ENCODE peak calls at places on chromosomes 16 and 17, in five cellular contexts. Y is heart right ventricle; M is stimulated activated CD8-positive, alpha-beta memory T cell treated with anti-CD3 and anti-CD28 coated beads, Interleukin-15, amount 100 ng/mL, for 24 hours; C is SJCRH30; B is left colon. V is an unnamed sample.

GRCh38 chr17:50203589-50204345 is 2.3 kb upstream of the COL1A1 start:
- DNase-seq in Y (no peak), M (no peak), C (no peak), B (no peak), V (no peak)

GRCh38 chr16:13453325-13453724 is 466.6 kb upstream of the ERCC4 start:
- DNase-seq in Y (no peak), M (no peak), C (peak), B (no peak), V (no peak)

GRCh38 chr17:36941265-36942021 is 4.2 kb downstream of the LHX1 start:
- DNase-seq in Y (no peak), M (no peak), C (no peak), B (no peak), V (no peak)

GRCh38 chr17:68763551-68763950 is 162.4 kb upstream of the FAM20A start:
- DNase-seq in Y (no peak), M (no peak), C (no peak), B (no peak), V (no peak)

GRCh38 chr16:2821483-2822157 is 4.6 kb downstream of the PRSS21 start:
- DNase-seq in Y (no peak), M (no peak), C (no peak), B (no peak), V (no peak)

GRCh38 chr17:21239680-21240374 is 13.4 kb downstream of the NATD1 start:
- DNase-seq in Y (no peak), M (no peak), C (peak), B (no peak), V (no peak)

GRCh38 chr17:76019830-76020467 is 7.2 kb downstream of the EVPL start:
- DNase-seq in Y (no peak), M (no peak), C (no peak), B (no peak), V (no peak)

GRCh38 chr16:35134471-35134870 is 1675.1 kb downstream of the TP53TG3F start:
- DNase-seq in Y (no peak), M (no peak), C (no peak), B (no peak), V (peak)

GRCh38 chr16:76800196-76800595 is 390.8 kb upstream of the MON1B start:
- DNase-seq in Y (no peak), M (no peak), C (no peak), B (no peak), V (no peak)

GRCh38 chr17:4565209-4566141 is 5.1 kb upstream of the GGT6 start:
- DNase-seq in Y (peak), M (no peak), C (peak), B (peak), V (peak)

GRCh38 chr16:19696961-19697360 is 21.1 kb downstream of the KNOP1 start:
- DNase-seq in Y (no peak), M (no peak), C (no peak), B (no peak), V (no peak)

GRCh38 chr16:27369806-27370205 is 32.2 kb upstream of the IL21R start:
- DNase-seq in Y (no peak), M (no peak), C (no peak), B (no peak), V (no peak)

GRCh38 chr17:42850964-42851363 is at the start of gene AOC3:
- DNase-seq in Y (peak), M (no peak), C (peak), B (peak), V (no peak)

GRCh38 chr17:39547713-39548478 is 59.8 kb downstream of the NEUROD2 start:
- DNase-seq in Y (peak), M (peak), C (peak), B (peak), V (no peak)

GRCh38 chr16:9775994-9776393 is 406.2 kb downstream of the GRIN2A start:
- DNase-seq in Y (no peak), M (no peak), C (no peak), B (no peak), V (no peak)

GRCh38 chr16:12262454-12263180 is 286.1 kb downstream of the SNX29 start:
- DNase-seq in Y (no peak), M (no peak), C (no peak), B (peak), V (no peak)

GRCh38 chr17:82212331-82213250 is at the start of gene CCDC57:
- DNase-seq in Y (peak), M (peak), C (peak), B (peak), V (peak)

GRCh38 chr17:59668816-59669215 is 38.4 kb downstream of the PTRH2 start:
- DNase-seq in Y (no peak), M (no peak), C (no peak), B (no peak), V (no peak)

GRCh38 chr17:9443811-9444210 is 131.8 kb downstream of the STX8 start:
- DNase-seq in Y (no peak), M (no peak), C (no peak), B (no peak), V (no peak)

GRCh38 chr17:55261311-55261710 is 3.4 kb upstream of the HLF start:
- DNase-seq in Y (no peak), M (no peak), C (no peak), B (no peak), V (no peak)

GRCh38 chr16:2090481-2090797 is 42.7 kb downstream of the TSC2 start:
- DNase-seq in Y (no peak), M (no peak), C (no peak), B (no peak), V (no peak)

GRCh38 chr16:12347365-12347764 is 370.8 kb downstream of the SNX29 start:
- DNase-seq in Y (no peak), M (no peak), C (no peak), B (no peak), V (no peak)

GRCh38 chr17:2551928-2552327 is 40.2 kb upstream of the METTL16 start:
- DNase-seq in Y (no peak), M (no peak), C (no peak), B (no peak), V (no peak)

GRCh38 chr17:56972111-56972730 is 5.7 kb upstream of the SCPEP1 start:
- DNase-seq in Y (no peak), M (no peak), C (no peak), B (no peak), V (no peak)

GRCh38 chr16:81366316-81366932 is 51.7 kb downstream of the GAN start:
- DNase-seq in Y (no peak), M (no peak), C (peak), B (no peak), V (no peak)

GRCh38 chr17:78383725-78384471 is 5.4 kb downstream of the PGS1 start:
- DNase-seq in Y (peak), M (no peak), C (peak), B (peak), V (no peak)

GRCh38 chr17:55620023-55620422 is 102.6 kb downstream of the TMEM100 start:
- DNase-seq in Y (no peak), M (no peak), C (no peak), B (no peak), V (no peak)

GRCh38 chr16:18800674-18801196 is 614 bp downstream of the ARL6IP1 start:
- DNase-seq in Y (no peak), M (no peak), C (peak), B (no peak), V (no peak)

GRCh38 chr17:75605790-75606189 is 18.2 kb downstream of the MYO15B start:
- DNase-seq in Y (no peak), M (no peak), C (no peak), B (no peak), V (no peak)

GRCh38 chr17:49515196-49515770 is 20.2 kb downstream of the NGFR start:
- DNase-seq in Y (peak), M (no peak), C (peak), B (peak), V (no peak)

GRCh38 chr17:57629470-57629869 is 115.6 kb downstream of the CCDC182 start:
- DNase-seq in Y (no peak), M (no peak), C (no peak), B (no peak), V (no peak)

GRCh38 chr16:20901441-20902112 is 1.0 kb downstream of the LYRM1 start:
- DNase-seq in Y (peak), M (no peak), C (peak), B (peak), V (no peak)

GRCh38 chr16:27226976-27227705 is 23.8 kb downstream of the KDM8 start:
- DNase-seq in Y (no peak), M (no peak), C (no peak), B (peak), V (no peak)

GRCh38 chr17:32875904-32876413 is 965 bp downstream of the MYO1D start:
- DNase-seq in Y (no peak), M (no peak), C (peak), B (no peak), V (no peak)

GRCh38 chr17:40498281-40499084 is 2.9 kb downstream of the TNS4 start:
- DNase-seq in Y (no peak), M (no peak), C (no peak), B (no peak), V (no peak)